ENCODE peak calls at places on chromosomes 12 and 14, in nine cellular contexts. S is fibroblast of lung; U is right cardiac atrium; H is A549; W is naive thymus-derived CD4-positive, alpha-beta T cell; F is neuronal stem cell; N is lung; Y is caudate nucleus; D is tibial nerve. P is an unnamed sample.
A peak's percentile ranks its signal among the peaks of the same experiment; 100 is the strongest.

GRCh38 chr12:89708793-89709156 is at the start of gene ATP2B1:
- DNase-seq in S (peak; percentile 86), U (peak; percentile 90), H (peak; percentile 60), W (peak; percentile 84), F (peak; percentile 76), N (peak; percentile 85), Y (peak; percentile 55), D (peak; percentile 68), P (peak; percentile 71)

GRCh38 chr12:71661977-71662522 is 1.6 kb downstream of the ZFC3H1 start:
- DNase-seq in S (peak; percentile 53), U (no peak), H (no peak), W (no peak), F (no peak), N (no peak), Y (no peak), D (no peak), P (no peak)

GRCh38 chr12:42605685-42606084 is 16.1 kb upstream of the PRICKLE1 start:
- DNase-seq in S (no peak), U (no peak), H (no peak), W (no peak), F (no peak), N (no peak), Y (no peak), D (no peak), P (no peak)

GRCh38 chr12:67483871-67484554 is 164.5 kb upstream of the DYRK2 start:
- DNase-seq in S (no peak), U (no peak), H (no peak), W (no peak), F (no peak), N (no peak), Y (no peak), D (no peak), P (no peak)

GRCh38 chr12:132385923-132386751 is 56.7 kb upstream of the GALNT9 start:
- DNase-seq in S (no peak), U (peak; percentile 6), H (no peak), W (no peak), F (no peak), N (no peak), Y (no peak), D (no peak), P (no peak)

GRCh38 chr12:49198431-49199155 is 9.7 kb upstream of the TUBA1A start:
- DNase-seq in S (peak; percentile 81), U (peak; percentile 29), H (no peak), W (no peak), F (no peak), N (no peak), Y (peak; percentile 46), D (no peak), P (peak; percentile 90)

GRCh38 chr14:57769863-57770523 is 95.9 kb downstream of the SLC35F4 start:
- DNase-seq in S (no peak), U (no peak), H (no peak), W (no peak), F (no peak), N (no peak), Y (no peak), D (no peak), P (no peak)

GRCh38 chr12:109757671-109758265 is 44.1 kb downstream of the FAM222A start:
- DNase-seq in S (no peak), U (no peak), H (no peak), W (no peak), F (no peak), N (no peak), Y (no peak), D (no peak), P (no peak)

GRCh38 chr12:106287364-106287763 is 15.2 kb upstream of the TCP11L2 start:
- DNase-seq in S (no peak), U (no peak), H (no peak), W (no peak), F (no peak), N (no peak), Y (no peak), D (no peak), P (no peak)

GRCh38 chr12:100154472-100155247 is 12.0 kb upstream of the BLTP3B start:
- DNase-seq in S (peak; percentile 56), U (peak; percentile 77), H (peak; percentile 85), W (peak; percentile 51), F (peak; percentile 51), N (peak; percentile 80), Y (no peak), D (peak; percentile 38), P (peak; percentile 65)

GRCh38 chr12:45721954-45722353 is 7.6 kb upstream of the ARID2 start:
- DNase-seq in S (no peak), U (no peak), H (no peak), W (no peak), F (no peak), N (no peak), Y (no peak), D (no peak), P (no peak)

GRCh38 chr12:460301-461230 is 827 bp downstream of the B4GALNT3 start:
- DNase-seq in S (no peak), U (peak; percentile 48), H (no peak), W (peak; percentile 36), F (no peak), N (no peak), Y (no peak), D (no peak), P (no peak)

GRCh38 chr14:21268612-21269251 is 510 bp downstream of the HNRNPC start:
- DNase-seq in S (peak; percentile 80), U (no peak), H (no peak), W (peak; percentile 64), F (peak; percentile 32), N (no peak), Y (no peak), D (no peak), P (peak; percentile 39)

GRCh38 chr12:288687-289086 is 26.1 kb upstream of the SLC6A13 start:
- DNase-seq in S (peak; percentile 14), U (peak; percentile 50), H (peak; percentile 4), W (no peak), F (no peak), N (no peak), Y (no peak), D (no peak), P (peak; percentile 64)

GRCh38 chr14:97282210-97282609 is 485.0 kb downstream of the VRK1 start:
- DNase-seq in S (no peak), U (no peak), H (no peak), W (no peak), F (no peak), N (no peak), Y (no peak), D (no peak), P (no peak)

GRCh38 chr14:76812093-76812421 is 625 bp downstream of the ANGEL1 start:
- DNase-seq in S (no peak), U (no peak), H (peak; percentile 28), W (no peak), F (no peak), N (no peak), Y (no peak), D (no peak), P (no peak)

GRCh38 chr14:76808990-76809389 is 3.7 kb downstream of the ANGEL1 start:
- DNase-seq in S (no peak), U (no peak), H (no peak), W (no peak), F (no peak), N (no peak), Y (no peak), D (no peak), P (no peak)

GRCh38 chr14:76811561-76811960 is 1.1 kb downstream of the ANGEL1 start:
- DNase-seq in S (no peak), U (no peak), H (no peak), W (no peak), F (no peak), N (no peak), Y (no peak), D (no peak), P (no peak)

GRCh38 chr14:76810953-76811400 is 1.7 kb downstream of the ANGEL1 start:
- DNase-seq in S (peak; percentile 59), U (no peak), H (peak; percentile 38), W (peak; percentile 38), F (no peak), N (no peak), Y (no peak), D (no peak), P (peak; percentile 37)

DNA sequence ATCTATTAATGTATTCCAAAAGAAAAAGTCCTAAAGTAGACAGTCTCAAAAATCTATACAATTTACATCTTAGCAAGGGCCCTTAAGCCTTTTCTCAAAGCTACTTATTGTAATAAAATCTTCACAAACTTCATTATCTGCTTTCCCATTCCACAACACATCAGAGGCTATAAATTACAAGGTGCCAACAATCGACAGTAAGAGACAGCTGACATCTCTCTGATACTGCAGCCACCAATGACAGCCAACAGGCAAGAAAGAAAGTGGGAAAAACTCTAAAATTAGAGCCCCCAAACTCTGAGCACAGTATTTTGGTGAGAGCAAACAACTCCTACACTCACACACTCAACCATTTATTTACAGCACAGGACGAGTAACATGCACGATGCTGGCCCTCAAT is 2.2 kb downstream of the ANGEL1 start:
- DNase-seq in S (no peak), U (no peak), H (no peak), W (no peak), F (no peak), N (no peak), Y (no peak), D (no peak), P (no peak)
- H3K27ac ChIP-seq in S (no peak overlapping the region), U (no peak overlapping the region), H (no peak overlapping the region), W (peak overlapping the region; percentile 87), F (no peak overlapping the region), N (no peak overlapping the region), Y (no peak overlapping the region), D (no peak overlapping the region), P (no peak overlapping the region)

GRCh38 chr12:32896438-32897275 is at the start of gene PKP2:
- DNase-seq in S (no peak), U (peak; percentile 44), H (peak; percentile 56), W (peak; percentile 17), F (peak; percentile 69), N (peak; percentile 71), Y (no peak), D (no peak), P (no peak)
- H3K27ac ChIP-seq in S (no peak within 1 kb of the TSS), U (peak within 1 kb of the TSS; percentile 65), H (peak within 1 kb of the TSS; percentile 67), W (no peak within 1 kb of the TSS), F (no peak within 1 kb of the TSS), N (no peak within 1 kb of the TSS), Y (no peak within 1 kb of the TSS), D (peak within 1 kb of the TSS; percentile 61), P (no peak within 1 kb of the TSS)

DNA sequence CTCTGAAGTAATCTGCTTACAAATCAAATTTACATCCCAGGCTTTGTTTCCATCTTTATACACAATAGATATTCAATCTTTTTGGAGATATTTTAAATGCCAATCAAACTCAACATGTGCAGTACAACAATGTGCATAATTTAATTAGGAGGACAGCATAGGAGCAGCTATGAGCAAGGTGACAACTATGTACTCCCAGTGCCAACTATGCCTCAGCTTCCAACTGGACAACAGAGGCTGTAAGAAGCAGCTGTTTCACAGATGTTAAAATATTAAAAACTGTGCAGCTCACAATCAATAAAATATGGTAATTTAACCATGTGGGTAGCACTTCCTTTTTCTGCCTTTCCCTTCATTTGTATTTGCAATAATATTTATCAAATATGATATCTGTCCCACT is 99.9 kb downstream of the ST8SIA1 start:
- DNase-seq in S (peak; percentile 80), U (no peak), H (no peak), W (no peak), F (no peak), N (no peak), Y (no peak), D (no peak), P (peak; percentile 23)
- H3K27ac ChIP-seq in S (no peak overlapping the region), U (no peak overlapping the region), H (no peak overlapping the region), W (no peak overlapping the region), F (no peak overlapping the region), N (no peak overlapping the region), Y (no peak overlapping the region), D (no peak overlapping the region), P (no peak overlapping the region)

DNA sequence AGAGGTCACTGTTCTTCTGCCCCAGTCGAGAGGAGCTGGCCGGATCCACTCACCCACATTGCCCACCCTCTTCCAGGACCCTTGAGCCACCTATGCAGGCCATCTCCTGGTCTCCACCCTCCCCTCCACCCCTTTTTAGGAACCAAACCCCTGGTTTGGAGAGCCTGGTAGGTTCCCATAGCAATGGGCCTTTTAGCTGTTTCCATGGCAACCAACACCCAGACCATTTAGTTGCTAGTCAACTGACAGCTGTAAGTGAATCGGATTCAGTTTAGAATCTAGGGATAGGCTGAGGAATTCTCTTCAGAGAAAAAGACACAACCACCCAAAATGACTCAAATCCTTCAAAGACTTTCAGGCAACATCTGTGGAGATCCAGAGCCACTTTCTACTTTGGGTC is 16.5 kb downstream of the NPC2 start:
- DNase-seq in S (no peak), U (no peak), H (no peak), W (no peak), F (peak; percentile 53), N (no peak), Y (no peak), D (no peak), P (no peak)
- H3K27ac ChIP-seq in S (no peak overlapping the region), U (no peak overlapping the region), H (no peak overlapping the region), W (no peak overlapping the region), F (no peak overlapping the region), N (no peak overlapping the region), Y (peak overlapping the region; percentile 63), D (no peak overlapping the region), P (no peak overlapping the region)